ENCODE peak calls at places on chromosome 19, in four cellular contexts. One of them, this sample, is unnamed.

GRCh38 chr19:15297416-15298224 is 34.7 kb downstream of the BRD4 start:
- DNase-seq in NCI-H1048: no peak
- DNase-seq in nephron progenitor cell: no peak
- DNase-seq in GM04504: no peak
- DNase-seq in this sample: no peak

GRCh38 chr19:35295792-35296462 is 4.0 kb downstream of the MAG start:
- DNase-seq in NCI-H1048: no peak
- DNase-seq in nephron progenitor cell: no peak
- DNase-seq in GM04504: no peak
- DNase-seq in this sample: no peak

GRCh38 chr19:46714523-46715106 is 2.3 kb downstream of the PRKD2 start:
- DNase-seq in GM04504: no peak
- DNase-seq in nephron progenitor cell: no peak
- DNase-seq in NCI-H1048: no peak
- DNase-seq in this sample: no peak

GRCh38 chr19:58513213-58513693 is 1.5 kb upstream of the SLC27A5 start:
- DNase-seq in NCI-H1048: no peak
- DNase-seq in GM04504: no peak
- DNase-seq in nephron progenitor cell: no peak
- DNase-seq in this sample: no peak

GRCh38 chr19:38513762-38514167 is 80.3 kb downstream of the RYR1 start:
- DNase-seq in NCI-H1048: no peak
- DNase-seq in nephron progenitor cell: no peak
- DNase-seq in GM04504: no peak
- DNase-seq in this sample: no peak

GRCh38 chr19:17766543-17767131 is 15.4 kb downstream of the FCHO1 start:
- DNase-seq in NCI-H1048: peak
- DNase-seq in nephron progenitor cell: peak
- DNase-seq in GM04504: peak
- DNase-seq in this sample: peak

GRCh38 chr19:430701-431100 is 21.8 kb upstream of the C2CD4C start:
- DNase-seq in NCI-H1048: no peak
- DNase-seq in nephron progenitor cell: no peak
- DNase-seq in GM04504: no peak
- DNase-seq in this sample: no peak

GRCh38 chr19:45884682-45885555 is 1.0 kb downstream of the IRF2BP1 start:
- DNase-seq in nephron progenitor cell: peak
- DNase-seq in GM04504: no peak
- DNase-seq in NCI-H1048: no peak
- DNase-seq in this sample: no peak

GRCh38 chr19:38676878-38677646 is 29.6 kb downstream of the ACTN4 start:
- DNase-seq in nephron progenitor cell: no peak
- DNase-seq in NCI-H1048: no peak
- DNase-seq in GM04504: no peak
- DNase-seq in this sample: no peak

GRCh38 chr19:19750131-19750841 is 17.4 kb upstream of the ZNF14 start:
- DNase-seq in NCI-H1048: no peak
- DNase-seq in nephron progenitor cell: no peak
- DNase-seq in GM04504: no peak
- DNase-seq in this sample: no peak

GRCh38 chr19:38175422-38175821 is 48.6 kb downstream of the DPF1 start:
- DNase-seq in nephron progenitor cell: no peak
- DNase-seq in GM04504: no peak
- DNase-seq in NCI-H1048: no peak
- DNase-seq in this sample: no peak

GRCh38 chr19:44647144-44647543 is 3.4 kb downstream of the PVR start:
- DNase-seq in nephron progenitor cell: no peak
- DNase-seq in GM04504: no peak
- DNase-seq in NCI-H1048: no peak
- DNase-seq in this sample: no peak

GRCh38 chr19:48718711-48719231 is 754 bp downstream of the MAMSTR start:
- DNase-seq in nephron progenitor cell: no peak
- DNase-seq in GM04504: no peak
- DNase-seq in NCI-H1048: no peak
- DNase-seq in this sample: no peak

GRCh38 chr19:21434967-21435544 is 38.1 kb downstream of the ZNF493 start:
- DNase-seq in NCI-H1048: no peak
- DNase-seq in nephron progenitor cell: no peak
- DNase-seq in GM04504: no peak
- DNase-seq in this sample: no peak

GRCh38 chr19:35720648-35721047 is 2.8 kb downstream of the KMT2B start:
- DNase-seq in NCI-H1048: no peak
- DNase-seq in GM04504: no peak
- DNase-seq in nephron progenitor cell: no peak
- DNase-seq in this sample: no peak

GRCh38 chr19:18865973-18866799 is 29.8 kb downstream of the CERS1 start:
- DNase-seq in nephron progenitor cell: peak
- DNase-seq in NCI-H1048: no peak
- DNase-seq in GM04504: no peak
- DNase-seq in this sample: peak

GRCh38 chr19:6674868-6675305 is 4.9 kb upstream of the TNFSF14 start:
- DNase-seq in nephron progenitor cell: peak
- DNase-seq in NCI-H1048: no peak
- DNase-seq in GM04504: peak
- DNase-seq in this sample: peak

GRCh38 chr19:1882786-1883692 is 2.3 kb downstream of the ABHD17A start:
- DNase-seq in nephron progenitor cell: no peak
- DNase-seq in NCI-H1048: no peak
- DNase-seq in GM04504: no peak
- DNase-seq in this sample: no peak

GRCh38 chr19:29378543-29379105 is 147.2 kb upstream of the VSTM2B start:
- DNase-seq in nephron progenitor cell: no peak
- DNase-seq in GM04504: no peak
- DNase-seq in NCI-H1048: no peak
- DNase-seq in this sample: no peak

GRCh38 chr19:55031178-55031577 is 6.9 kb downstream of the GP6 start:
- DNase-seq in nephron progenitor cell: no peak
- DNase-seq in NCI-H1048: no peak
- DNase-seq in GM04504: no peak
- DNase-seq in this sample: no peak

GRCh38 chr19:48183356-48183755 is 12.9 kb downstream of the ZSWIM9 start:
- DNase-seq in GM04504: no peak
- DNase-seq in nephron progenitor cell: no peak
- DNase-seq in NCI-H1048: no peak
- DNase-seq in this sample: no peak

GRCh38 chr19:262125-262524 is 29.1 kb downstream of the PLPP2 start:
- DNase-seq in NCI-H1048: no peak
- DNase-seq in nephron progenitor cell: no peak
- DNase-seq in GM04504: no peak
- DNase-seq in this sample: no peak

GRCh38 chr19:36060430-36060829 is 5.7 kb downstream of the WDR62 start:
- DNase-seq in nephron progenitor cell: peak
- DNase-seq in GM04504: peak
- DNase-seq in NCI-H1048: no peak
- DNase-seq in this sample: peak

This sample was measured in C1 segment of cervical spinal cord.